ENCODE peak calls at places on chromosomes 3 and 15, in six cellular contexts. One of them, this sample, is unnamed.

GRCh38 chr3:45572755-45573154 is 21.8 kb upstream of the LIMD1 start:
- DNase-seq in MM.1S: no peak
- DNase-seq in cardiac muscle cell: no peak
- DNase-seq in uterus: no peak
- DNase-seq in OCI-LY7: no peak
- DNase-seq in BE2C: no peak
- DNase-seq in this sample: no peak

GRCh38 chr3:119767936-119768601 is 13.8 kb upstream of the NR1I2 start:
- DNase-seq in MM.1S: no peak
- DNase-seq in cardiac muscle cell: no peak
- DNase-seq in uterus: no peak
- DNase-seq in OCI-LY7: no peak
- DNase-seq in BE2C: no peak
- DNase-seq in this sample: no peak

GRCh38 chr3:183300996-183301562 is 48.0 kb downstream of the B3GNT5 start:
- DNase-seq in MM.1S: no peak
- DNase-seq in cardiac muscle cell: no peak
- DNase-seq in uterus: no peak
- DNase-seq in OCI-LY7: no peak
- DNase-seq in BE2C: no peak
- DNase-seq in this sample: no peak

GRCh38 chr15:38129531-38130199 is 123.0 kb upstream of the SPRED1 start:
- DNase-seq in MM.1S: peak; percentile 44
- DNase-seq in cardiac muscle cell: peak; percentile 100
- DNase-seq in uterus: peak; percentile 91
- DNase-seq in OCI-LY7: peak; percentile 66
- DNase-seq in BE2C: no peak
- DNase-seq in this sample: peak; percentile 29

GRCh38 chr15:73369073-73369694 is 426 bp upstream of the HCN4 start:
- DNase-seq in MM.1S: no peak
- DNase-seq in cardiac muscle cell: no peak
- DNase-seq in uterus: no peak
- DNase-seq in OCI-LY7: no peak
- DNase-seq in BE2C: no peak
- DNase-seq in this sample: peak; percentile 27

GRCh38 chr15:89091667-89092220 is 3.5 kb downstream of the ABHD2 start:
- DNase-seq in MM.1S: no peak
- DNase-seq in cardiac muscle cell: no peak
- DNase-seq in uterus: no peak
- DNase-seq in OCI-LY7: no peak
- DNase-seq in BE2C: no peak
- DNase-seq in this sample: no peak

GRCh38 chr3:135136361-135137100 is 341.5 kb downstream of the EPHB1 start:
- DNase-seq in MM.1S: no peak
- DNase-seq in cardiac muscle cell: no peak
- DNase-seq in uterus: no peak
- DNase-seq in OCI-LY7: no peak
- DNase-seq in BE2C: peak; percentile 28
- DNase-seq in this sample: no peak

GRCh38 chr3:57017481-57017880 is 43.0 kb upstream of the SPATA12 start:
- DNase-seq in MM.1S: no peak
- DNase-seq in cardiac muscle cell: peak; percentile 41
- DNase-seq in uterus: no peak
- DNase-seq in OCI-LY7: peak; percentile 23
- DNase-seq in BE2C: no peak
- DNase-seq in this sample: no peak

GRCh38 chr3:10526366-10526765 is 21.0 kb upstream of the ATP2B2 start:
- DNase-seq in MM.1S: no peak
- DNase-seq in cardiac muscle cell: no peak
- DNase-seq in uterus: no peak
- DNase-seq in OCI-LY7: no peak
- DNase-seq in BE2C: no peak
- DNase-seq in this sample: no peak

GRCh38 chr3:119457260-119457659 is 6.2 kb downstream of the TMEM39A start:
- DNase-seq in MM.1S: no peak
- DNase-seq in cardiac muscle cell: peak; percentile 5
- DNase-seq in uterus: no peak
- DNase-seq in OCI-LY7: no peak
- DNase-seq in BE2C: no peak
- DNase-seq in this sample: no peak

GRCh38 chr3:62095756-62096155 is 277.6 kb downstream of the FEZF2 start:
- DNase-seq in MM.1S: no peak
- DNase-seq in cardiac muscle cell: no peak
- DNase-seq in uterus: no peak
- DNase-seq in OCI-LY7: no peak
- DNase-seq in BE2C: no peak
- DNase-seq in this sample: no peak

GRCh38 chr3:8529738-8530525 is 28.3 kb downstream of the LMCD1 start:
- DNase-seq in MM.1S: no peak
- DNase-seq in cardiac muscle cell: no peak
- DNase-seq in uterus: no peak
- DNase-seq in OCI-LY7: no peak
- DNase-seq in BE2C: peak; percentile 18
- DNase-seq in this sample: no peak

GRCh38 chr15:90471769-90472168 is 58.0 kb upstream of the CRTC3 start:
- DNase-seq in MM.1S: no peak
- DNase-seq in cardiac muscle cell: no peak
- DNase-seq in uterus: no peak
- DNase-seq in OCI-LY7: no peak
- DNase-seq in BE2C: no peak
- DNase-seq in this sample: no peak

GRCh38 chr3:196237203-196237602 is 20.9 kb downstream of the SLC51A start:
- DNase-seq in MM.1S: no peak
- DNase-seq in cardiac muscle cell: no peak
- DNase-seq in uterus: no peak
- DNase-seq in OCI-LY7: no peak
- DNase-seq in BE2C: no peak
- DNase-seq in this sample: peak; percentile 12

GRCh38 chr15:93980149-93980911 is 251.0 kb upstream of the MCTP2 start:
- DNase-seq in MM.1S: no peak
- DNase-seq in cardiac muscle cell: no peak
- DNase-seq in uterus: peak; percentile 54
- DNase-seq in OCI-LY7: no peak
- DNase-seq in BE2C: no peak
- DNase-seq in this sample: no peak

GRCh38 chr3:104805508-104805907 is 561.2 kb upstream of the ALCAM start:
- DNase-seq in MM.1S: no peak
- DNase-seq in cardiac muscle cell: no peak
- DNase-seq in uterus: no peak
- DNase-seq in OCI-LY7: no peak
- DNase-seq in BE2C: no peak
- DNase-seq in this sample: no peak

GRCh38 chr3:56702487-56703315 is 19.6 kb upstream of the TASOR start:
- DNase-seq in MM.1S: peak; percentile 68
- DNase-seq in cardiac muscle cell: peak; percentile 86
- DNase-seq in uterus: no peak
- DNase-seq in OCI-LY7: peak; percentile 82
- DNase-seq in BE2C: peak; percentile 18
- DNase-seq in this sample: peak; percentile 68

GRCh38 chr3:17782751-17783150 is 40.3 kb upstream of the TBC1D5 start:
- DNase-seq in MM.1S: peak; percentile 13
- DNase-seq in cardiac muscle cell: no peak
- DNase-seq in uterus: no peak
- DNase-seq in OCI-LY7: peak; percentile 45
- DNase-seq in BE2C: no peak
- DNase-seq in this sample: no peak

GRCh38 chr3:174540536-174540935 is 318.6 kb upstream of the NAALADL2 start:
- DNase-seq in MM.1S: no peak
- DNase-seq in cardiac muscle cell: no peak
- DNase-seq in uterus: no peak
- DNase-seq in OCI-LY7: no peak
- DNase-seq in BE2C: no peak
- DNase-seq in this sample: no peak

GRCh38 chr3:37625051-37625450 is 236.6 kb upstream of the CTDSPL start:
- DNase-seq in MM.1S: no peak
- DNase-seq in cardiac muscle cell: no peak
- DNase-seq in uterus: no peak
- DNase-seq in OCI-LY7: no peak
- DNase-seq in BE2C: peak; percentile 12
- DNase-seq in this sample: no peak

GRCh38 chr3:154214320-154214719 is 93.1 kb downstream of the ARHGEF26 start:
- DNase-seq in MM.1S: no peak
- DNase-seq in cardiac muscle cell: no peak
- DNase-seq in uterus: no peak
- DNase-seq in OCI-LY7: no peak
- DNase-seq in BE2C: no peak
- DNase-seq in this sample: no peak

GRCh38 chr15:90087454-90088154 is 14.7 kb downstream of the IDH2 start:
- DNase-seq in MM.1S: no peak
- DNase-seq in cardiac muscle cell: peak; percentile 36
- DNase-seq in uterus: no peak
- DNase-seq in OCI-LY7: peak; percentile 41
- DNase-seq in BE2C: peak; percentile 87
- DNase-seq in this sample: peak; percentile 61

GRCh38 chr3:9767418-9767817 is 2.3 kb downstream of the CAMK1 start:
- DNase-seq in MM.1S: no peak
- DNase-seq in cardiac muscle cell: no peak
- DNase-seq in uterus: no peak
- DNase-seq in OCI-LY7: no peak
- DNase-seq in BE2C: no peak
- DNase-seq in this sample: no peak

GRCh38 chr3:70990723-70991122 is 592.8 kb downstream of the FOXP1 start:
- DNase-seq in MM.1S: no peak
- DNase-seq in cardiac muscle cell: no peak
- DNase-seq in uterus: no peak
- DNase-seq in OCI-LY7: no peak
- DNase-seq in BE2C: no peak
- DNase-seq in this sample: no peak

GRCh38 chr15:49622561-49622960 is 1.7 kb downstream of the DTWD1 start:
- DNase-seq in MM.1S: no peak
- DNase-seq in cardiac muscle cell: peak; percentile 58
- DNase-seq in uterus: no peak
- DNase-seq in OCI-LY7: no peak
- DNase-seq in BE2C: no peak
- DNase-seq in this sample: no peak

GRCh38 chr3:138381950-138382715 is 33.8 kb downstream of the MRAS start:
- DNase-seq in MM.1S: no peak
- DNase-seq in cardiac muscle cell: peak; percentile 80
- DNase-seq in uterus: peak; percentile 73
- DNase-seq in OCI-LY7: no peak
- DNase-seq in BE2C: no peak
- DNase-seq in this sample: no peak

GRCh38 chr15:74264081-74264501 is 28.0 kb downstream of the CCDC33 start:
- DNase-seq in MM.1S: no peak
- DNase-seq in cardiac muscle cell: no peak
- DNase-seq in uterus: no peak
- DNase-seq in OCI-LY7: no peak
- DNase-seq in BE2C: no peak
- DNase-seq in this sample: no peak

GRCh38 chr3:52636673-52637072 is 49.0 kb downstream of the PBRM1 start:
- DNase-seq in MM.1S: no peak
- DNase-seq in cardiac muscle cell: peak; percentile 3
- DNase-seq in uterus: no peak
- DNase-seq in OCI-LY7: no peak
- DNase-seq in BE2C: peak; percentile 8
- DNase-seq in this sample: no peak

GRCh38 chr3:15300318-15301078 is 31.9 kb downstream of the SH3BP5 start:
- DNase-seq in MM.1S: no peak
- DNase-seq in cardiac muscle cell: peak; percentile 60
- DNase-seq in uterus: no peak
- DNase-seq in OCI-LY7: no peak
- DNase-seq in BE2C: peak; percentile 13
- DNase-seq in this sample: no peak

GRCh38 chr15:76011611-76012010 is 613 bp downstream of the NRG4 start:
- DNase-seq in MM.1S: no peak
- DNase-seq in cardiac muscle cell: peak; percentile 6
- DNase-seq in uterus: no peak
- DNase-seq in OCI-LY7: no peak
- DNase-seq in BE2C: no peak
- DNase-seq in this sample: no peak

GRCh38 chr3:148036331-148036881 is 627.2 kb downstream of the ZIC1 start:
- DNase-seq in MM.1S: no peak
- DNase-seq in cardiac muscle cell: peak; percentile 79
- DNase-seq in uterus: no peak
- DNase-seq in OCI-LY7: no peak
- DNase-seq in BE2C: peak; percentile 73
- DNase-seq in this sample: no peak

GRCh38 chr3:98796334-98796733 is 33.2 kb downstream of the ST3GAL6 start:
- DNase-seq in MM.1S: no peak
- DNase-seq in cardiac muscle cell: no peak
- DNase-seq in uterus: no peak
- DNase-seq in OCI-LY7: no peak
- DNase-seq in BE2C: no peak
- DNase-seq in this sample: no peak
- TF ChIP-seq CTCF in MM.1S: no peak
- TF ChIP-seq CTCF in cardiac muscle cell: no peak
- TF ChIP-seq CTCF in uterus: no peak
- TF ChIP-seq CTCF in OCI-LY7: no peak
- TF ChIP-seq CTCF in BE2C: no peak
- TF ChIP-seq CTCF in this sample: no peak

GRCh38 chr15:63945838-63946298 is 100.4 kb downstream of the DAPK2 start:
- DNase-seq in MM.1S: no peak
- DNase-seq in cardiac muscle cell: no peak
- DNase-seq in uterus: no peak
- DNase-seq in OCI-LY7: no peak
- DNase-seq in BE2C: no peak
- DNase-seq in this sample: no peak
- TF ChIP-seq CTCF in MM.1S: no peak
- TF ChIP-seq CTCF in cardiac muscle cell: no peak
- TF ChIP-seq CTCF in uterus: no peak
- TF ChIP-seq CTCF in OCI-LY7: no peak
- TF ChIP-seq CTCF in BE2C: no peak
- TF ChIP-seq CTCF in this sample: no peak

GRCh38 chr15:25268166-25268565 is 170.7 kb downstream of the UBE3A start:
- DNase-seq in MM.1S: no peak
- DNase-seq in cardiac muscle cell: no peak
- DNase-seq in uterus: no peak
- DNase-seq in OCI-LY7: peak; percentile 27
- DNase-seq in BE2C: no peak
- DNase-seq in this sample: no peak
- TF ChIP-seq CTCF in MM.1S: no peak
- TF ChIP-seq CTCF in cardiac muscle cell: no peak
- TF ChIP-seq CTCF in uterus: no peak
- TF ChIP-seq CTCF in OCI-LY7: peak; percentile 70
- TF ChIP-seq CTCF in BE2C: peak; percentile 31
- TF ChIP-seq CTCF in this sample: peak; percentile 15

GRCh38 chr3:170357920-170358854 is 672 bp downstream of the SKIL start:
- DNase-seq in MM.1S: peak; percentile 66
- DNase-seq in cardiac muscle cell: peak; percentile 83
- DNase-seq in uterus: peak; percentile 82
- DNase-seq in OCI-LY7: peak; percentile 80
- DNase-seq in BE2C: peak; percentile 82
- DNase-seq in this sample: peak; percentile 82
- TF ChIP-seq CTCF in MM.1S: peak; percentile 75
- TF ChIP-seq CTCF in cardiac muscle cell: peak; percentile 39
- TF ChIP-seq CTCF in uterus: peak; percentile 15
- TF ChIP-seq CTCF in OCI-LY7: peak; percentile 75
- TF ChIP-seq CTCF in BE2C: peak; percentile 49
- TF ChIP-seq CTCF in this sample: peak; percentile 43

This sample was measured in activated CD8-positive, alpha-beta T cell treated with anti-CD3 and anti-CD28 coated beads for 36 hours.